ENCODE peak calls at places on chromosome 5, in ten cellular contexts. One of them, this sample, is unnamed. For H3K27me3, the result is how much of the 10 kb centered on the place peaks cover.

GRCh38 chr5:13859285-13859684 is 85.2 kb downstream of the DNAH5 start:
- DNase-seq in psoas muscle: no peak
- DNase-seq in cardiac muscle cell: no peak
- DNase-seq in Peyer's patch: no peak
- DNase-seq in A673: no peak
- DNase-seq in transverse colon: no peak
- DNase-seq in colonic mucosa: no peak
- DNase-seq in small intestine: no peak
- DNase-seq in effector memory CD4-positive, alpha-beta T cell: no peak
- DNase-seq in HepG2: no peak
- DNase-seq in this sample: no peak

GRCh38 chr5:97553829-97554452 is 370.9 kb upstream of the RIOK2 start:
- DNase-seq in psoas muscle: no peak
- DNase-seq in cardiac muscle cell: no peak
- DNase-seq in Peyer's patch: no peak
- DNase-seq in A673: no peak
- DNase-seq in transverse colon: no peak
- DNase-seq in colonic mucosa: no peak
- DNase-seq in small intestine: no peak
- DNase-seq in effector memory CD4-positive, alpha-beta T cell: no peak
- DNase-seq in HepG2: no peak
- DNase-seq in this sample: no peak

GRCh38 chr5:44365351-44365750 is 23.9 kb downstream of the FGF10 start:
- DNase-seq in psoas muscle: no peak
- DNase-seq in cardiac muscle cell: no peak
- DNase-seq in Peyer's patch: no peak
- DNase-seq in A673: no peak
- DNase-seq in transverse colon: no peak
- DNase-seq in colonic mucosa: no peak
- DNase-seq in small intestine: no peak
- DNase-seq in effector memory CD4-positive, alpha-beta T cell: no peak
- DNase-seq in HepG2: no peak
- DNase-seq in this sample: no peak

GRCh38 chr5:58133631-58134296 is 326.1 kb downstream of the PLK2 start:
- DNase-seq in psoas muscle: no peak
- DNase-seq in cardiac muscle cell: no peak
- DNase-seq in Peyer's patch: no peak
- DNase-seq in A673: peak
- DNase-seq in transverse colon: no peak
- DNase-seq in colonic mucosa: no peak
- DNase-seq in small intestine: no peak
- DNase-seq in effector memory CD4-positive, alpha-beta T cell: no peak
- DNase-seq in HepG2: no peak
- DNase-seq in this sample: no peak

GRCh38 chr5:66989286-66989685 is 207.3 kb downstream of the CD180 start:
- DNase-seq in psoas muscle: no peak
- DNase-seq in cardiac muscle cell: peak
- DNase-seq in Peyer's patch: no peak
- DNase-seq in A673: no peak
- DNase-seq in transverse colon: no peak
- DNase-seq in colonic mucosa: no peak
- DNase-seq in small intestine: no peak
- DNase-seq in effector memory CD4-positive, alpha-beta T cell: no peak
- DNase-seq in HepG2: peak
- DNase-seq in this sample: no peak

GRCh38 chr5:136276946-136277345 is 84.0 kb upstream of the SMIM32 start:
- DNase-seq in psoas muscle: no peak
- DNase-seq in cardiac muscle cell: no peak
- DNase-seq in Peyer's patch: no peak
- DNase-seq in A673: no peak
- DNase-seq in transverse colon: no peak
- DNase-seq in colonic mucosa: no peak
- DNase-seq in small intestine: no peak
- DNase-seq in effector memory CD4-positive, alpha-beta T cell: no peak
- DNase-seq in HepG2: no peak
- DNase-seq in this sample: no peak

GRCh38 chr5:153122416-153122815 is 368.1 kb upstream of the GRIA1 start:
- DNase-seq in psoas muscle: no peak
- DNase-seq in cardiac muscle cell: no peak
- DNase-seq in Peyer's patch: no peak
- DNase-seq in A673: no peak
- DNase-seq in transverse colon: no peak
- DNase-seq in colonic mucosa: no peak
- DNase-seq in small intestine: no peak
- DNase-seq in effector memory CD4-positive, alpha-beta T cell: no peak
- DNase-seq in HepG2: no peak
- DNase-seq in this sample: no peak

GRCh38 chr5:13704401-13704800 is 240.1 kb downstream of the DNAH5 start:
- DNase-seq in psoas muscle: no peak
- DNase-seq in cardiac muscle cell: no peak
- DNase-seq in Peyer's patch: no peak
- DNase-seq in A673: no peak
- DNase-seq in transverse colon: no peak
- DNase-seq in colonic mucosa: no peak
- DNase-seq in small intestine: no peak
- DNase-seq in effector memory CD4-positive, alpha-beta T cell: no peak
- DNase-seq in HepG2: no peak
- DNase-seq in this sample: no peak

GRCh38 chr5:88727705-88728313 is 155.2 kb downstream of the MEF2C start:
- DNase-seq in psoas muscle: no peak
- DNase-seq in cardiac muscle cell: peak
- DNase-seq in Peyer's patch: no peak
- DNase-seq in A673: peak
- DNase-seq in transverse colon: no peak
- DNase-seq in colonic mucosa: no peak
- DNase-seq in small intestine: peak
- DNase-seq in effector memory CD4-positive, alpha-beta T cell: no peak
- DNase-seq in HepG2: no peak
- DNase-seq in this sample: no peak

GRCh38 chr5:95554331-95554646 is 488 bp downstream of the SKIC3 start:
- DNase-seq in psoas muscle: no peak
- DNase-seq in cardiac muscle cell: no peak
- DNase-seq in Peyer's patch: no peak
- DNase-seq in A673: no peak
- DNase-seq in transverse colon: no peak
- DNase-seq in colonic mucosa: no peak
- DNase-seq in small intestine: no peak
- DNase-seq in effector memory CD4-positive, alpha-beta T cell: no peak
- DNase-seq in HepG2: no peak
- DNase-seq in this sample: no peak

GRCh38 chr5:122816726-122817125 is 28.7 kb upstream of the SNX24 start:
- DNase-seq in psoas muscle: no peak
- DNase-seq in cardiac muscle cell: no peak
- DNase-seq in Peyer's patch: no peak
- DNase-seq in A673: no peak
- DNase-seq in transverse colon: no peak
- DNase-seq in colonic mucosa: no peak
- DNase-seq in small intestine: no peak
- DNase-seq in effector memory CD4-positive, alpha-beta T cell: no peak
- DNase-seq in HepG2: no peak
- DNase-seq in this sample: no peak

GRCh38 chr5:78771260-78772240 is 123.0 kb upstream of the LHFPL2 start:
- DNase-seq in psoas muscle: no peak
- DNase-seq in cardiac muscle cell: no peak
- DNase-seq in Peyer's patch: peak
- DNase-seq in A673: no peak
- DNase-seq in transverse colon: peak
- DNase-seq in colonic mucosa: peak
- DNase-seq in small intestine: peak
- DNase-seq in effector memory CD4-positive, alpha-beta T cell: no peak
- DNase-seq in HepG2: no peak
- DNase-seq in this sample: no peak

GRCh38 chr5:147085409-147085808 is 149.4 kb upstream of the STK32A start:
- DNase-seq in psoas muscle: no peak
- DNase-seq in cardiac muscle cell: no peak
- DNase-seq in Peyer's patch: no peak
- DNase-seq in A673: no peak
- DNase-seq in transverse colon: no peak
- DNase-seq in colonic mucosa: no peak
- DNase-seq in small intestine: no peak
- DNase-seq in effector memory CD4-positive, alpha-beta T cell: no peak
- DNase-seq in HepG2: no peak
- DNase-seq in this sample: no peak

DNA sequence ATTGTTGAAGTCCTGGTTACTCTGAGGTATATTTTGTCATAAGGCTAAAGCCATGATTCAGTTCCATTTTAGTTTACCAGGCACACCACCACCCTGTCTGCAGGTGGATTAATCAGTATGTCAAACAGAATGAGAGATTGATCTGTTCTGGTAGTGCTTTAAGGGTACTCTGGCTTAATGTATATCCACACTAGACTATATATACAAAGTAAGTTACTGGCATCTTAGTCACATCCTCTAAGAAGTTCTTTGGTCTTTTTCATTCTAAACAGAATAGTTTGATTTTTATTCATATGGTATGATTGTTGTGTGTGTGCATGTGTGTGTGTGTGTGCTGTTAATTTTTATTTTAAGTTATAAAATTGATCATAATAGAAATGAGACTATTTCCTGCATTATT is 61.8 kb downstream of the RAB24 start:
- DNase-seq in psoas muscle: no peak
- DNase-seq in cardiac muscle cell: no peak
- DNase-seq in Peyer's patch: no peak
- DNase-seq in A673: no peak
- DNase-seq in transverse colon: no peak
- DNase-seq in colonic mucosa: no peak
- DNase-seq in small intestine: no peak
- DNase-seq in effector memory CD4-positive, alpha-beta T cell: no peak
- DNase-seq in HepG2: no peak
- DNase-seq in this sample: no peak
- H3K27ac ChIP-seq in psoas muscle: no peak
- H3K27ac ChIP-seq in cardiac muscle cell: no peak
- H3K27ac ChIP-seq in Peyer's patch: no peak
- H3K27ac ChIP-seq in A673: no peak
- H3K27ac ChIP-seq in transverse colon: no peak
- H3K27ac ChIP-seq in colonic mucosa: no peak
- H3K27ac ChIP-seq in small intestine: no peak
- H3K27ac ChIP-seq in effector memory CD4-positive, alpha-beta T cell: no peak
- H3K27ac ChIP-seq in HepG2: no peak
- H3K27ac ChIP-seq in this sample: no peak

GRCh38 chr5:170078458-170078857 is 27.2 kb upstream of the FOXI1 start:
- DNase-seq in psoas muscle: no peak
- DNase-seq in cardiac muscle cell: no peak
- DNase-seq in Peyer's patch: no peak
- DNase-seq in A673: no peak
- DNase-seq in transverse colon: no peak
- DNase-seq in colonic mucosa: no peak
- DNase-seq in small intestine: no peak
- DNase-seq in effector memory CD4-positive, alpha-beta T cell: no peak
- DNase-seq in HepG2: no peak
- DNase-seq in this sample: no peak
- H3K27me3 ChIP-seq in psoas muscle: under half
- H3K27me3 ChIP-seq in cardiac muscle cell: under half
- H3K27me3 ChIP-seq in Peyer's patch: under half
- H3K27me3 ChIP-seq in A673: under half
- H3K27me3 ChIP-seq in transverse colon: under half
- H3K27me3 ChIP-seq in colonic mucosa: under half
- H3K27me3 ChIP-seq in small intestine: under half
- H3K27me3 ChIP-seq in effector memory CD4-positive, alpha-beta T cell: under half
- H3K27me3 ChIP-seq in HepG2: under half
- H3K27me3 ChIP-seq in this sample: under half

GRCh38 chr5:145010834-145011233 is 824.3 kb downstream of the PRELID2 start:
- DNase-seq in psoas muscle: no peak
- DNase-seq in cardiac muscle cell: no peak
- DNase-seq in Peyer's patch: no peak
- DNase-seq in A673: no peak
- DNase-seq in transverse colon: no peak
- DNase-seq in colonic mucosa: no peak
- DNase-seq in small intestine: no peak
- DNase-seq in effector memory CD4-positive, alpha-beta T cell: no peak
- DNase-seq in HepG2: no peak
- DNase-seq in this sample: no peak

GRCh38 chr5:145014109-145014508 is 821.0 kb downstream of the PRELID2 start:
- DNase-seq in psoas muscle: no peak
- DNase-seq in cardiac muscle cell: no peak
- DNase-seq in Peyer's patch: no peak
- DNase-seq in A673: no peak
- DNase-seq in transverse colon: no peak
- DNase-seq in colonic mucosa: no peak
- DNase-seq in small intestine: no peak
- DNase-seq in effector memory CD4-positive, alpha-beta T cell: no peak
- DNase-seq in HepG2: no peak
- DNase-seq in this sample: no peak
- H3K4me3 ChIP-seq in psoas muscle: no peak
- H3K4me3 ChIP-seq in cardiac muscle cell: no peak
- H3K4me3 ChIP-seq in Peyer's patch: no peak
- H3K4me3 ChIP-seq in A673: no peak
- H3K4me3 ChIP-seq in transverse colon: no peak
- H3K4me3 ChIP-seq in colonic mucosa: no peak
- H3K4me3 ChIP-seq in small intestine: no peak
- H3K4me3 ChIP-seq in effector memory CD4-positive, alpha-beta T cell: no peak
- H3K4me3 ChIP-seq in HepG2: no peak
- H3K4me3 ChIP-seq in this sample: no peak

DNA sequence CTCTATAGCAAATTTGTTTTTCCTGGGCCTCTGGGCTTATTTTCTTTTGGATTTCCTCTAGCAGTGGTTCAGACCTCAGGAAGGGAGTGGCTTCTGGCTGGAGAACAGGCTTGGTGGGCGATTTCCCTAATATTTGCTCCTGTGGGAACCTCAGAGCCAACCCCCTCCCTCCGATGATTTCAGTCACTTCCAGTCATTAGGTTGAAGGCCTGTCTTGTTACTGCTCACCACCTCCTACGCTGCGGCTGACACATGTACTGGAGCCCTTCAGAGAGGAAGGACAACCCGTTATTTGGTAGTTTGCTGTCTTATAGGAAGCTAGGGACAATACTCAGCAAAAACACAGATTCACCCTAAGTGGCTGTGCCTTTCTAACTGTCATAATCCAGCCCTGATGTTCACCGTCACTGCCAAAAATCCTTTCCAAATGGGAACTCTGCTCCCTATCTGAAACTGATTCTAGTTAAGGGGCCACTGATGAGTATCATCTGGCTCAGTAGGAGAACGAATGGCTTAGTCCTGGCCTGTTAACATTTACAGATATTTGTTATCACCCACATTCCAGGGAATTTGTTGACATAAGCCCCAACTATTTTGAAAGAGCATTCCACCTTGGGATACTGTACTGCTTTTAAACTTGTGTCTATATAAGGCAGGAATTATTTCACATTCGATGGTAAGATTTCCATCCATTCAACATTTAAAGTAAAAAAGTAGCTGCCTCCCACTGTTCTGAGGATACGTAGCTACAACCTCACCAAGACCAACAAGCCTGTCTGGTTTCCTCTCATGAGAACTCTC is 29.3 kb upstream of the ANKH start:
- DNase-seq in psoas muscle: peak
- DNase-seq in cardiac muscle cell: peak
- DNase-seq in Peyer's patch: no peak
- DNase-seq in A673: no peak
- DNase-seq in transverse colon: no peak
- DNase-seq in colonic mucosa: no peak
- DNase-seq in small intestine: no peak
- DNase-seq in effector memory CD4-positive, alpha-beta T cell: no peak
- DNase-seq in HepG2: peak
- DNase-seq in this sample: no peak
- H3K27ac ChIP-seq in psoas muscle: no peak
- H3K27ac ChIP-seq in cardiac muscle cell: peak
- H3K27ac ChIP-seq in Peyer's patch: no peak
- H3K27ac ChIP-seq in A673: no peak
- H3K27ac ChIP-seq in transverse colon: peak
- H3K27ac ChIP-seq in colonic mucosa: no peak
- H3K27ac ChIP-seq in small intestine: no peak
- H3K27ac ChIP-seq in effector memory CD4-positive, alpha-beta T cell: no peak
- H3K27ac ChIP-seq in HepG2: no peak
- H3K27ac ChIP-seq in this sample: no peak